ENCODE peak calls at places on chromosomes 6 and 20, in eight cellular contexts. Y, F, R, O, N, E, K and W are unnamed samples.
A peak's percentile ranks its signal among the peaks of the same experiment; 100 is the strongest.

GRCh38 chr6:10999994-11000393 is 44.1 kb downstream of the ELOVL2 start:
- DNase-seq in K (no peak), R (peak; percentile 17), E (no peak), O (peak; percentile 81), N (no peak), Y (no peak), F (no peak), W (peak; percentile 31)

GRCh38 chr20:9488063-9488462 is 26.3 kb upstream of the LAMP5 start:
- DNase-seq in E (no peak), N (no peak), R (no peak), K (no peak), Y (no peak), O (no peak), F (no peak), W (no peak)

GRCh38 chr6:36443498-36443844 is 671 bp downstream of the KCTD20 start:
- DNase-seq in E (no peak), N (no peak), O (no peak), R (no peak), K (no peak), F (no peak), Y (no peak), W (no peak)

GRCh38 chr6:117837268-117837667 is 69.8 kb upstream of the SLC35F1 start:
- DNase-seq in Y (no peak), O (no peak), R (no peak), K (no peak), F (no peak), N (no peak), E (no peak), W (no peak)

GRCh38 chr6:155224031-155224451 is 39.8 kb upstream of the CLDN20 start:
- DNase-seq in Y (no peak), N (no peak), R (no peak), F (no peak), E (no peak), O (peak; percentile 90), K (peak; percentile 68), W (peak; percentile 90)

GRCh38 chr20:56003966-56004365 is 1.4 kb downstream of the CBLN4 start:
- DNase-seq in K (no peak), F (no peak), R (no peak), N (no peak), O (no peak), E (no peak), Y (no peak), W (no peak)

GRCh38 chr6:37205189-37205996 is 35.4 kb downstream of the PIM1 start:
- DNase-seq in F (no peak), O (no peak), E (no peak), R (no peak), K (no peak), Y (no peak), N (no peak), W (no peak)

GRCh38 chr6:155528982-155529453 is 73.4 kb upstream of the NOX3 start:
- DNase-seq in E (peak; percentile 27), N (no peak), F (no peak), K (peak; percentile 65), Y (no peak), R (peak; percentile 29), O (peak; percentile 97), W (peak; percentile 85)

GRCh38 chr20:16898433-16898832 is 150.3 kb downstream of the OTOR start:
- DNase-seq in Y (no peak), K (no peak), E (no peak), O (no peak), N (no peak), F (no peak), R (no peak), W (no peak)

GRCh38 chr6:169881976-169882375 is 130.6 kb downstream of the ERMARD start:
- DNase-seq in F (no peak), K (no peak), N (no peak), R (no peak), O (no peak), E (no peak), Y (no peak), W (no peak)

GRCh38 chr20:51062065-51062464 is 39.2 kb upstream of the KCNG1 start:
- DNase-seq in N (no peak), K (no peak), F (no peak), E (no peak), R (no peak), O (peak; percentile 8), Y (no peak), W (no peak)

GRCh38 chr6:52352239-52353008 is 9.5 kb upstream of the PAQR8 start:
- DNase-seq in E (no peak), N (no peak), F (no peak), R (no peak), K (peak; percentile 90), O (peak; percentile 93), Y (peak; percentile 41), W (peak; percentile 95)

GRCh38 chr6:7697820-7698623 is 27.9 kb upstream of the BMP6 start:
- DNase-seq in F (no peak), N (no peak), O (peak; percentile 99), Y (no peak), E (peak; percentile 17), R (peak; percentile 18), K (peak; percentile 73), W (peak; percentile 96)

GRCh38 chr6:79170431-79170830 is 64.1 kb downstream of the HMGN3 start:
- DNase-seq in R (no peak), F (no peak), N (no peak), K (no peak), Y (no peak), O (no peak), E (no peak), W (no peak)

GRCh38 chr6:118735320-118735719 is 83.9 kb upstream of the CEP85L start:
- DNase-seq in R (no peak), N (no peak), E (no peak), K (no peak), O (peak; percentile 37), F (peak; percentile 35), Y (no peak), W (peak; percentile 13)

GRCh38 chr20:41085606-41086005 is 51.7 kb upstream of the PLCG1 start:
- DNase-seq in E (no peak), O (no peak), Y (no peak), K (no peak), F (no peak), N (no peak), R (no peak), W (no peak)

GRCh38 chr6:90429713-90430112 is 133.1 kb upstream of the BACH2 start:
- DNase-seq in R (no peak), N (no peak), F (no peak), O (peak; percentile 20), K (no peak), E (no peak), Y (no peak), W (peak; percentile 13)

GRCh38 chr6:53230775-53231467 is 82.3 kb upstream of the GCM1 start:
- DNase-seq in K (no peak), E (no peak), N (no peak), Y (no peak), O (no peak), R (no peak), F (no peak), W (no peak)

GRCh38 chr6:73497915-73498314 is 22.9 kb downstream of the EEF1A1 start:
- DNase-seq in E (no peak), O (no peak), Y (no peak), F (no peak), K (no peak), N (no peak), R (no peak), W (no peak)

GRCh38 chr20:38790210-38791053 is 15.1 kb upstream of the PPP1R16B start:
- DNase-seq in E (no peak), K (no peak), O (peak; percentile 67), R (no peak), Y (no peak), F (peak; percentile 60), N (peak; percentile 58), W (peak; percentile 47)

DNA sequence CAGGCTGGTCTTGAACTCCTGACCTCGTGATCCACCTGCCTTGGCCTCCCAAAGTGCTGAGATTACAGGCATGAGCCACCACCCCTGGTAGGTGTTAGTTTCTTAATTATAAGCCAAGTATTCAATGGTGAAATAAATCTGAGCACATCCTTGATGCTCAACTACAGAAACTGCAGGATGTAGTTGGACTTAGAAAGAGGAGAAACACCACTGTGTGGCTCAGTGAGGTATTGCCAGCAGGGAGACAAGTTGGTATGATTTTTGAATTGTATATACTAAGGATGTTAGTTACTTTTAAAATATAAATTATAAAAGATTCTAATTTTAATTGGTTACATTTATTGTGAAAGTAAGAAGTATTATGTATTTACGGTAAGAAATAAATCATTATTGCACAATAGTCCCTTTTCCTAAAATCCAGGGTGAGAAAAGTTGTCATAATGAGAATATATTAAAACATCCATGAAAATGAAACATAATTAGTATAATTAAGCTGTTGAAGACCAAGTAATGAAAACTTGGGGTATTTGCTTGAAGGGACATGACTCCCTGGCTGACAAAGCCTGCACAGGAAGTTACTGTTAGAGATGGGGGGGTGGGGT is 17.6 kb downstream of the SLC18B1 start:
- DNase-seq in K (no peak), R (no peak), O (peak; percentile 62), Y (no peak), E (no peak), F (no peak), N (no peak), W (peak; percentile 21)
- TF ChIP-seq CTCF in K (peak; percentile 45), R (peak; percentile 19), O (peak; percentile 53), Y (no peak), E (peak; percentile 42), F (peak; percentile 51), N (peak; percentile 47), W (peak; percentile 32)

DNA sequence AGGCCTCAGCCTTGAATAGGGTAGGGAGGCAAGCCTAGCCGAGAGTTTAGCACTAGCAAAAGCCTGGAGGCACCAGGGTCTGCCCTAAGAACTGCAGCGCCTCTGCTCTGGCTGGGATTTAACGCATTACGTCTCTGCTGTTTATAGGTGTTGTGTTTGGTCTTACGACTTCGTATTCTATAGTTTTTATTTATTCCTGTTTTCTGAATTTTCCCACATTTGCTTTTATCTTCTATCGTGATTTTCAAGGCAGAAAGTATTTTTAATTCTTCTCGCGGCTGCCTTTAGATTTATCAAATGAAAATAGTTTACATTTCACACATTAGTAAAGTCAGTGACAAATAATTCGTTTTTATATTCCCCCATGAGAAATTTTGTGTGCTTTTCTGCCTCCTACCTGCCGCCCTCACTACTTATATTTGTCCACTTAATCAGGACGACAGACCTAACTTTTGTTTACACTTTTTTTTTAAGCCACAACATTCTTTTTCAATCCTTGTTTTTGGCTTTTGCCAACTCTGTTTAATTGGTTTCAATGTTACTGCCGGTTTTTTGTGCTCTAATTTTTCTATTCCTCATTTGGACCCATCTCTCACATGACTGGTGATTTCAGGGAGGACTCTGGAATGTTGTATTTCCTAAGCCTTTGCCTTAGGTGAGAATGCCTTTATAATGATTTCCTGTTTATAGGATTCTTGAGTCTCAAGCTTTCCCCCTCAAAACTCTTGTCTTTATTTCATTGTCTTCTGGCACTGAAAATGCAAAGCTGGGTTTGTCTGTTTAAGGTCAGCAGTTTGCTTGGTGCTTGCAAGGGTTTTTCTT is 1.3 kb upstream of the LZTS3 start:
- DNase-seq in F (no peak), O (peak; percentile 36), N (no peak), R (no peak), K (no peak), E (no peak), Y (no peak), W (peak; percentile 22)
- TF ChIP-seq CTCF in F (no peak), O (no peak), N (no peak), R (no peak), K (no peak), E (no peak), Y (no peak), W (no peak)

GRCh38 chr6:17907467-17908229 is 79.8 kb downstream of the KIF13A start:
- DNase-seq in Y (peak; percentile 59), F (no peak), E (peak; percentile 39), O (peak; percentile 99), N (no peak), R (peak; percentile 47), K (peak; percentile 95), W (peak; percentile 99)
- TF ChIP-seq CTCF in Y (no peak), F (peak; percentile 34), E (no peak), O (peak; percentile 42), N (no peak), R (no peak), K (peak; percentile 49), W (peak; percentile 28)

GRCh38 chr20:63376283-63377250 is 15.4 kb upstream of the CHRNA4 start:
- DNase-seq in K (no peak), O (no peak), F (no peak), E (no peak), Y (no peak), N (no peak), R (no peak), W (no peak)
- TF ChIP-seq CTCF in K (no peak), O (no peak), F (no peak), E (no peak), Y (no peak), N (no peak), R (no peak), W (no peak)